ENCODE peak calls at places on chromosomes 7 and 10, in six cellular contexts. V is GM12864, Q is fibroblast of pulmonary artery, U is OCI-LY7, Z is fibroblast of lung, B is hepatocyte. E is an unnamed sample.

GRCh38 chr7:41879424-41879823 is 176.5 kb upstream of the INHBA start:
- DNase-seq in V (no peak), B (no peak), U (no peak), Q (peak), Z (no peak), E (no peak)

GRCh38 chr7:85004402-85004801 is 182.5 kb downstream of the SEMA3D start:
- DNase-seq in V (no peak), Z (peak), U (no peak), Q (no peak), B (no peak), E (no peak)

GRCh38 chr7:140213684-140214074 is 36.9 kb upstream of the KDM7A start:
- DNase-seq in V (no peak), U (no peak), Q (no peak), B (no peak), Z (no peak), E (no peak)

GRCh38 chr7:20219446-20220292 is 2.5 kb upstream of the MACC1 start:
- DNase-seq in V (peak), Z (peak), U (peak), Q (peak), B (peak), E (no peak)

GRCh38 chr7:95919574-95919973 is 147.2 kb downstream of the DYNC1I1 start:
- DNase-seq in Z (no peak), V (no peak), B (no peak), U (no peak), Q (no peak), E (no peak)

GRCh38 chr7:96237040-96237439 is 84.9 kb downstream of the SLC25A13 start:
- DNase-seq in B (no peak), Q (no peak), U (no peak), V (no peak), Z (no peak), E (no peak)

GRCh38 chr10:67788028-67788886 is 49.7 kb downstream of the DNAJC12 start:
- DNase-seq in U (peak), Z (peak), B (peak), V (no peak), Q (peak), E (no peak)

GRCh38 chr10:12596055-12596576 is 246.8 kb downstream of the CAMK1D start:
- DNase-seq in V (no peak), B (no peak), Q (no peak), U (no peak), Z (no peak), E (no peak)

GRCh38 chr7:3218561-3219225 is 82.4 kb upstream of the SDK1 start:
- DNase-seq in Z (peak), U (no peak), Q (no peak), V (no peak), B (no peak), E (no peak)

GRCh38 chr7:30169585-30169978 is 34.8 kb downstream of the MTURN start:
- DNase-seq in Q (no peak), Z (no peak), V (no peak), B (no peak), U (no peak), E (no peak)

GRCh38 chr10:24287559-24288195 is 78.7 kb downstream of the KIAA1217 start:
- DNase-seq in Q (no peak), U (no peak), B (no peak), Z (no peak), V (no peak), E (no peak)

GRCh38 chr10:44066211-44066837 is 318.6 kb downstream of the CXCL12 start:
- DNase-seq in Z (no peak), U (no peak), B (no peak), V (no peak), Q (no peak), E (no peak)

GRCh38 chr7:151847681-151848081 is 29.2 kb downstream of the PRKAG2 start:
- DNase-seq in Z (no peak), U (no peak), Q (no peak), V (no peak), B (no peak), E (no peak)

GRCh38 chr10:14560794-14561765 is 213.6 kb downstream of the FAM107B start:
- DNase-seq in Z (no peak), B (no peak), U (no peak), V (no peak), Q (no peak), E (no peak)

GRCh38 chr10:43667317-43667731 is 18.6 kb upstream of the ZNF32 start:
- DNase-seq in Z (peak), Q (peak), V (no peak), U (no peak), B (peak), E (no peak)

GRCh38 chr7:43585521-43585920 is 2.6 kb downstream of the STK17A start:
- DNase-seq in Q (peak), Z (peak), U (peak), V (no peak), B (peak), E (no peak)

GRCh38 chr7:67551027-67551426 is 554.4 kb downstream of the TYW1 start:
- DNase-seq in Z (no peak), U (no peak), V (no peak), Q (no peak), B (peak), E (no peak)

GRCh38 chr10:130222381-130222780 is 86.2 kb downstream of the GLRX3 start:
- DNase-seq in V (no peak), Q (no peak), Z (no peak), B (no peak), U (no peak), E (no peak)

GRCh38 chr7:16078076-16078952 is 343.0 kb downstream of the CRPPA start:
- DNase-seq in U (peak), Q (peak), V (peak), B (peak), Z (peak), E (peak)

GRCh38 chr10:776772-777171 is 87.3 kb upstream of the DIP2C start:
- DNase-seq in B (no peak), V (no peak), Q (no peak), Z (no peak), U (no peak), E (no peak)

GRCh38 chr7:79504607-79505389 is 51.3 kb upstream of the MAGI2 start:
- DNase-seq in B (peak), Q (peak), Z (no peak), V (no peak), U (no peak), E (no peak)

GRCh38 chr7:137636376-137636775 is 210.4 kb downstream of the DGKI start:
- DNase-seq in U (no peak), B (no peak), V (no peak), Q (no peak), Z (no peak), E (no peak)

GRCh38 chr7:158420591-158421340 is 166.9 kb downstream of the PTPRN2 start:
- DNase-seq in V (no peak), Z (no peak), U (no peak), Q (no peak), B (no peak), E (no peak)

GRCh38 chr7:137169282-137169698 is 174.2 kb downstream of the PTN start:
- DNase-seq in U (peak), V (no peak), B (peak), Z (peak), Q (peak), E (peak)

GRCh38 chr10:95406651-95407280 is 116.0 kb upstream of the PDLIM1 start:
- DNase-seq in Z (no peak), U (no peak), Q (peak), V (no peak), B (peak), E (no peak)

GRCh38 chr7:133703547-133703946 is 423.6 kb upstream of the LRGUK start:
- DNase-seq in V (no peak), Q (peak), B (no peak), U (no peak), Z (peak), E (no peak)

GRCh38 chr10:32190890-32191491 is 134.8 kb upstream of the KIF5B start:
- DNase-seq in B (peak), V (peak), Z (peak), U (peak), Q (peak), E (no peak)

GRCh38 chr7:94352854-94353253 is 41.8 kb upstream of the COL1A2 start:
- DNase-seq in Z (no peak), V (no peak), B (no peak), Q (no peak), U (no peak), E (no peak)

GRCh38 chr10:115093286-115093775 is at the start of gene ATRNL1:
- DNase-seq in U (no peak), B (peak), Z (peak), V (no peak), Q (peak), E (no peak)
- H3K4me3 ChIP-seq in U (no peak), B (peak), Z (peak), V (peak), Q (peak), E (peak)

GRCh38 chr7:98869374-98870070 is at the start of gene TMEM130:
- DNase-seq in V (no peak), Q (no peak), B (no peak), U (no peak), Z (no peak), E (no peak)
- H3K4me3 ChIP-seq in V (peak), Q (peak), B (peak), U (peak), Z (peak), E (peak)

GRCh38 chr10:101649530-101650085 is 45.4 kb downstream of the FBXW4 start:
- DNase-seq in U (no peak), B (no peak), Z (no peak), Q (no peak), V (no peak), E (no peak)

GRCh38 chr10:101644002-101644401 is 51.0 kb downstream of the FBXW4 start:
- DNase-seq in Q (no peak), U (no peak), Z (no peak), B (no peak), V (no peak), E (no peak)

GRCh38 chr10:101646369-101646768 is 48.6 kb downstream of the FBXW4 start:
- DNase-seq in Q (no peak), B (no peak), U (no peak), V (no peak), Z (no peak), E (no peak)

GRCh38 chr10:101643546-101643945 is 51.4 kb downstream of the FBXW4 start:
- DNase-seq in V (no peak), U (no peak), Z (no peak), Q (no peak), B (no peak), E (no peak)

DNA sequence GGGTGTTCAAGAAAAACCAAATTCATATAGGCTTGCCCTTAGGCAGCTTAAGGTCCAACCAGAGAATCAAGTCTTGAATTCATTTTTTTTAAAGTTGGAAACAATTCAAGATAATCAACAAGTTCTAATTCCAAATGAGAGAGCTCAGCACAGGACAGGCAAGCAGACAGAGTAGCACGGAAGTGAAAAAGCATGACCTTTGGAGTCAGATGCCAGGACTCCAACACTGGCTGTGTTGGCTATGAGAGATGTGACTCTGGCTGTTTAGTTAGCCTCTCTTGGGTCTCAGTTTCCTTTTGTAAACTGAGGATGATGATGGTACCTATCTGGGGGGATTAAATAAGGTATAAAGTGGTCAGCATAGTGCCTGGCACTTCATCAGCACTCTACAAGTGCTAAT is 49.3 kb downstream of the FBXW4 start:
- DNase-seq in Z (no peak), V (no peak), Q (no peak), U (no peak), B (no peak), E (no peak)
- H3K4me3 ChIP-seq in Z (no peak), V (no peak), Q (no peak), U (no peak), B (no peak), E (no peak)

GRCh38 chr10:79347226-79347893 is at the start of gene PPIF:
- DNase-seq in Z (peak), V (peak), Q (peak), B (peak), U (peak), E (peak)

GRCh38 chr10:79345241-79346011 is 1.8 kb upstream of the PPIF start:
- DNase-seq in V (no peak), Q (no peak), B (no peak), U (no peak), Z (no peak), E (no peak)

GRCh38 chr10:79347894-79348639 is 798 bp downstream of the PPIF start:
- DNase-seq in Q (peak), Z (peak), V (no peak), B (peak), U (peak), E (no peak)

GRCh38 chr10:79346012-79346340 is 1.3 kb upstream of the PPIF start:
- DNase-seq in Z (no peak), Q (no peak), U (no peak), V (no peak), B (no peak), E (no peak)

GRCh38 chr10:79346388-79347225 is 662 bp upstream of the PPIF start:
- DNase-seq in V (no peak), B (no peak), U (peak), Q (no peak), Z (no peak), E (no peak)
- H3K4me3 ChIP-seq in V (peak), B (no peak), U (peak), Q (no peak), Z (no peak), E (peak)

DNA sequence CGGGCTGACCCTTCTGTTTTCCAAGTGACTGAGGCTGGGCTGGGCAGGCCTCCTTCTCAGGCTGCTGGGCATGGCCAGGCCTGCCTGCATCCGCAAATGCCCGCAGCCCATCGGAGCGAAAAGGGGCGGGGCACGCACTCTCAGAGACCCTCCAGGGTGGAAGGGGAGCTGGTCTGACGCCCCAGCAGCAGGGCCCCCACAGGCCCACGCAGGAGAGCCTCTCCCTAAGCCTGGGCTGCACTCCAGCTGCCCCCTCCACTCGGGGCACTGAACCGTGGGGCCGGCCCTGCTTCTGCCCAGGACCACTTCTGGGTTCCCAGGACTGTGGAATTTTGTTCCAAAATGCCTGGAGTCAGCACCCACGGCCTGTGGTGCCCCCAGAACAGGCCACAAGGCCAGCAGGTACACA is 9.3 kb downstream of the ADAP1 start:
- DNase-seq in B (no peak), U (no peak), Q (no peak), V (no peak), Z (no peak), E (no peak)
- H3K4me3 ChIP-seq in B (no peak), U (no peak), Q (no peak), V (no peak), Z (no peak), E (no peak)

GRCh38 chr10:119210633-119211032 is 3.3 kb downstream of the GRK5 start:
- DNase-seq in U (no peak), V (no peak), B (no peak), Q (no peak), Z (no peak), E (no peak)
- H3K4me3 ChIP-seq in U (no peak), V (no peak), B (no peak), Q (no peak), Z (peak), E (peak)